ENCODE peak calls at places on chromosomes 7 and 10, in six cellular contexts. O is A549, Q is Panc1, N is HepG2, A is HCT116, I is K562. C is an unnamed sample.

GRCh38 chr7:92496876-92497275 is 19.1 kb upstream of the ERVW-1 start:
- DNase-seq in I (no peak), O (no peak), N (no peak), A (no peak), Q (no peak), C (no peak)

GRCh38 chr10:130809761-130810515 is 501.6 kb downstream of the TCERG1L start:
- DNase-seq in Q (no peak), A (no peak), O (no peak), I (no peak), N (no peak), C (no peak)

GRCh38 chr10:50326757-50327701 is 75.7 kb upstream of the ASAH2 start:
- DNase-seq in N (no peak), A (no peak), O (peak; percentile 24), Q (no peak), I (peak; percentile 99), C (no peak)

GRCh38 chr10:79123547-79123963 is 54.8 kb downstream of the ZMIZ1 start:
- DNase-seq in I (no peak), A (no peak), O (no peak), N (no peak), Q (no peak), C (no peak)

GRCh38 chr7:10708447-10708846 is 265.2 kb upstream of the PHF14 start:
- DNase-seq in N (peak; percentile 4), O (peak; percentile 43), A (peak; percentile 28), Q (peak; percentile 10), I (peak; percentile 73), C (peak; percentile 73)

GRCh38 chr7:134813668-134814067 is 34.2 kb downstream of the CALD1 start:
- DNase-seq in A (no peak), O (no peak), I (no peak), N (no peak), Q (no peak), C (no peak)

GRCh38 chr7:1567082-1567771 is 2.6 kb downstream of the PSMG3 start:
- DNase-seq in A (peak; percentile 71), Q (no peak), N (no peak), O (peak; percentile 66), I (peak; percentile 55), C (no peak)

GRCh38 chr10:110353244-110354119 is 48.8 kb upstream of the SMNDC1 start:
- DNase-seq in Q (peak; percentile 95), N (no peak), A (peak; percentile 73), I (peak; percentile 8), O (peak; percentile 80), C (peak; percentile 58)

GRCh38 chr10:120598377-120598776 is 141.3 kb downstream of the PLPP4 start:
- DNase-seq in N (no peak), I (no peak), A (no peak), Q (no peak), O (no peak), C (no peak)

GRCh38 chr10:52609601-52610240 is 162.9 kb downstream of the MBL2 start:
- DNase-seq in A (no peak), I (no peak), Q (no peak), N (no peak), O (no peak), C (no peak)

GRCh38 chr7:44329888-44330287 is 4.5 kb upstream of the CAMK2B start:
- DNase-seq in O (no peak), N (no peak), I (no peak), A (no peak), Q (no peak), C (no peak)

GRCh38 chr7:148147438-148147837 is 443.1 kb upstream of the C7orf33 start:
- DNase-seq in Q (no peak), I (no peak), A (no peak), N (no peak), O (no peak), C (no peak)

GRCh38 chr10:129613377-129613980 is 146.4 kb downstream of the MGMT start:
- DNase-seq in Q (no peak), A (no peak), N (no peak), O (no peak), I (no peak), C (no peak)

GRCh38 chr7:97215556-97215955 is 98.1 kb downstream of the SDHAF3 start:
- DNase-seq in A (no peak), O (no peak), I (peak; percentile 84), Q (no peak), N (no peak), C (peak; percentile 16)

GRCh38 chr10:35559416-35559815 is 45.7 kb upstream of the GJD4 start:
- DNase-seq in O (no peak), A (no peak), N (no peak), Q (no peak), I (no peak), C (no peak)

GRCh38 chr10:131203456-131204357 is 107.8 kb downstream of the TCERG1L start:
- DNase-seq in A (no peak), O (no peak), N (no peak), Q (no peak), I (no peak), C (no peak)

GRCh38 chr10:93346060-93346459 is 136.1 kb downstream of the MYOF start:
- DNase-seq in N (no peak), O (no peak), I (no peak), A (no peak), Q (no peak), C (no peak)

GRCh38 chr7:157508477-157508881 is 171.7 kb downstream of the DNAJB6 start:
- DNase-seq in A (no peak), N (no peak), I (no peak), O (no peak), Q (no peak), C (no peak)

GRCh38 chr10:30413996-30414576 is 19.9 kb upstream of the MAP3K8 start:
- DNase-seq in O (peak; percentile 84), Q (no peak), I (peak; percentile 73), A (peak; percentile 40), N (peak; percentile 70), C (peak; percentile 68)

GRCh38 chr10:7635431-7636125 is 31.2 kb downstream of the ITIH5 start:
- DNase-seq in N (no peak), Q (no peak), A (no peak), O (no peak), I (no peak), C (peak; percentile 89)

GRCh38 chr7:158458716-158459282 is 128.8 kb downstream of the PTPRN2 start:
- DNase-seq in I (no peak), O (no peak), A (no peak), N (no peak), Q (no peak), C (no peak)

GRCh38 chr10:73167557-73168485 is at the start of the genes ECD and FAM149B1:
- DNase-seq in O (peak; percentile 95), A (peak; percentile 90), N (peak; percentile 95), I (peak; percentile 99), Q (peak; percentile 70), C (peak; percentile 98)

GRCh38 chr7:30869794-30870491 is 41.7 kb upstream of the AQP1 start:
- DNase-seq in I (no peak), N (no peak), A (no peak), O (no peak), Q (no peak), C (no peak)

GRCh38 chr7:148698397-148699023 is at the start of gene CUL1:
- DNase-seq in I (peak; percentile 93), A (peak; percentile 34), N (peak; percentile 46), Q (no peak), O (peak; percentile 80), C (peak; percentile 77)

GRCh38 chr7:104093127-104093526 is 103.7 kb upstream of the RELN start:
- DNase-seq in N (no peak), I (peak; percentile 56), Q (no peak), A (no peak), O (no peak), C (no peak)

GRCh38 chr7:103995554-103995953 is 6.1 kb upstream of the RELN start:
- DNase-seq in I (no peak), O (no peak), N (no peak), A (no peak), Q (no peak), C (no peak)

GRCh38 chr7:47351233-47352154 is 230.4 kb downstream of the TNS3 start:
- DNase-seq in A (no peak), O (no peak), Q (no peak), N (no peak), I (no peak), C (no peak)

GRCh38 chr7:46003896-46004875 is 83.1 kb upstream of the IGFBP3 start:
- DNase-seq in I (no peak), O (peak; percentile 50), Q (peak; percentile 42), A (peak; percentile 56), N (no peak), C (no peak)

GRCh38 chr10:110528224-110528997 is 30.7 kb downstream of the DUSP5 start:
- DNase-seq in I (no peak), O (no peak), Q (no peak), N (no peak), A (no peak), C (no peak)

GRCh38 chr10:93577565-93577964 is 11.1 kb downstream of the FFAR4 start:
- DNase-seq in A (no peak), Q (no peak), I (no peak), N (no peak), O (no peak), C (no peak)

GRCh38 chr10:18414061-18414460 is 237.3 kb downstream of the NSUN6 start:
- DNase-seq in O (no peak), A (no peak), Q (no peak), I (no peak), N (no peak), C (no peak)

GRCh38 chr10:47044741-47045140 is 133.5 kb downstream of the PTPN20 start:
- DNase-seq in O (no peak), A (no peak), N (no peak), I (no peak), Q (no peak), C (no peak)

GRCh38 chr10:24119919-24120318 is 89.0 kb upstream of the KIAA1217 start:
- DNase-seq in Q (no peak), I (no peak), O (no peak), N (no peak), A (no peak), C (no peak)

GRCh38 chr7:98221611-98222532 is 10.6 kb downstream of the BHLHA15 start:
- DNase-seq in A (no peak), I (no peak), Q (no peak), N (no peak), O (no peak), C (no peak)
- TF ChIP-seq REST in A (no peak), I (no peak), Q (no peak), N (no peak), O (no peak), C (no peak)

DNA sequence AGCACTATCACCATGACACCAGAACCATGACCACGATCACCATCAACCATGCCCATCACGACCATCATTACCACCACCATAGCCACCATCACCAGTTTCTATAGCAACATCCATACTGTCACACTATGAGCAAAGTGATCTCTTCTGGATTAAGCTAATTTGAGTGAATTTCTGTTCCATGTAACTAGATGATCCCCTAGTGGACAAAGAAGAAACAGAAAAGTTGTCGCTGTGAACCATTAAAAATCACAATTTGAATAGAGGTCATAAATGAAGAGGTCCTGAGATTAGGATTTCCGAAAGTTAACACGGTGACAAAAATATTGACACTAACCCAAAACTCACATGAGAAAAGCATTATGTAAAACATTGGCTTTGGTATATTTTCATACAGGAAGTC is 77.6 kb downstream of the CLRN3 start:
- DNase-seq in A (no peak), O (no peak), N (no peak), I (no peak), Q (no peak), C (peak; percentile 25)
- TF ChIP-seq REST in A (no peak), O (no peak), N (no peak), I (no peak), Q (no peak), C (no peak)

GRCh38 chr10:45375101-45375500 is 1.1 kb downstream of the ALOX5 start:
- DNase-seq in I (no peak), A (no peak), O (no peak), N (no peak), Q (no peak), C (no peak)
- TF ChIP-seq REST in I (no peak), A (no peak), O (no peak), N (no peak), Q (no peak), C (no peak)

GRCh38 chr7:6272481-6273323 is at the start of gene CYTH3:
- DNase-seq in N (peak; percentile 43), Q (no peak), A (no peak), O (peak; percentile 76), I (peak; percentile 87), C (peak; percentile 87)
- TF ChIP-seq REST in N (no peak), Q (no peak), A (no peak), O (no peak), I (no peak), C (no peak)